ENCODE peak calls at places on chromosome 18, in seven cellular contexts. One of them, this sample, is unnamed. For H3K4me1 and H3K9me3, the result is how much of the 10 kb centered on the place peaks cover.

GRCh38 chr18:25818505-25818904 is 271.9 kb downstream of the SS18 start:
- DNase-seq in heart left ventricle: no peak
- DNase-seq in upper lobe of left lung: no peak
- DNase-seq in spleen: no peak
- DNase-seq in tibial nerve: no peak
- DNase-seq in H1: no peak
- DNase-seq in suprapubic skin: no peak
- DNase-seq in this sample: no peak

GRCh38 chr18:9506046-9506792 is 30.9 kb downstream of the RALBP1 start:
- DNase-seq in heart left ventricle: peak
- DNase-seq in upper lobe of left lung: no peak
- DNase-seq in spleen: no peak
- DNase-seq in tibial nerve: no peak
- DNase-seq in H1: no peak
- DNase-seq in suprapubic skin: no peak
- DNase-seq in this sample: no peak

GRCh38 chr18:60259052-60259681 is 113.4 kb downstream of the MC4R start:
- DNase-seq in heart left ventricle: no peak
- DNase-seq in upper lobe of left lung: no peak
- DNase-seq in spleen: no peak
- DNase-seq in tibial nerve: no peak
- DNase-seq in H1: no peak
- DNase-seq in suprapubic skin: no peak
- DNase-seq in this sample: no peak

GRCh38 chr18:46621111-46621766 is 35.8 kb downstream of the LOXHD1 start:
- DNase-seq in heart left ventricle: no peak
- DNase-seq in upper lobe of left lung: no peak
- DNase-seq in spleen: no peak
- DNase-seq in tibial nerve: no peak
- DNase-seq in H1: no peak
- DNase-seq in suprapubic skin: no peak
- DNase-seq in this sample: no peak

GRCh38 chr18:2572892-2573291 is 1.5 kb downstream of the NDC80 start:
- DNase-seq in heart left ventricle: no peak
- DNase-seq in upper lobe of left lung: no peak
- DNase-seq in spleen: no peak
- DNase-seq in tibial nerve: no peak
- DNase-seq in H1: no peak
- DNase-seq in suprapubic skin: no peak
- DNase-seq in this sample: no peak

GRCh38 chr18:3008546-3008945 is 4.4 kb downstream of the LPIN2 start:
- DNase-seq in heart left ventricle: no peak
- DNase-seq in upper lobe of left lung: no peak
- DNase-seq in spleen: no peak
- DNase-seq in tibial nerve: no peak
- DNase-seq in H1: no peak
- DNase-seq in suprapubic skin: no peak
- DNase-seq in this sample: no peak

GRCh38 chr18:70280007-70280925 is 8.6 kb upstream of the SOCS6 start:
- DNase-seq in heart left ventricle: peak
- DNase-seq in upper lobe of left lung: no peak
- DNase-seq in spleen: no peak
- DNase-seq in tibial nerve: no peak
- DNase-seq in H1: no peak
- DNase-seq in suprapubic skin: no peak
- DNase-seq in this sample: no peak

GRCh38 chr18:37320320-37320719 is 245.3 kb downstream of the CELF4 start:
- DNase-seq in heart left ventricle: no peak
- DNase-seq in upper lobe of left lung: no peak
- DNase-seq in spleen: no peak
- DNase-seq in tibial nerve: no peak
- DNase-seq in H1: no peak
- DNase-seq in suprapubic skin: no peak
- DNase-seq in this sample: no peak

GRCh38 chr18:65082907-65083306 is 667.9 kb upstream of the CDH7 start:
- DNase-seq in heart left ventricle: no peak
- DNase-seq in upper lobe of left lung: no peak
- DNase-seq in spleen: no peak
- DNase-seq in tibial nerve: no peak
- DNase-seq in H1: no peak
- DNase-seq in suprapubic skin: no peak
- DNase-seq in this sample: no peak

GRCh38 chr18:67154979-67155378 is 361.5 kb downstream of the DSEL start:
- DNase-seq in heart left ventricle: no peak
- DNase-seq in upper lobe of left lung: no peak
- DNase-seq in spleen: no peak
- DNase-seq in tibial nerve: no peak
- DNase-seq in H1: peak
- DNase-seq in suprapubic skin: no peak
- DNase-seq in this sample: no peak

GRCh38 chr18:5872886-5873285 is 22.4 kb downstream of the TMEM200C start:
- DNase-seq in heart left ventricle: no peak
- DNase-seq in upper lobe of left lung: no peak
- DNase-seq in spleen: no peak
- DNase-seq in tibial nerve: no peak
- DNase-seq in H1: no peak
- DNase-seq in suprapubic skin: no peak
- DNase-seq in this sample: no peak

GRCh38 chr18:67217551-67218166 is 298.9 kb downstream of the DSEL start:
- DNase-seq in heart left ventricle: peak
- DNase-seq in upper lobe of left lung: no peak
- DNase-seq in spleen: no peak
- DNase-seq in tibial nerve: peak
- DNase-seq in H1: no peak
- DNase-seq in suprapubic skin: no peak
- DNase-seq in this sample: peak

GRCh38 chr18:22556271-22556990 is 138.7 kb upstream of the CTAGE1 start:
- DNase-seq in heart left ventricle: peak
- DNase-seq in upper lobe of left lung: no peak
- DNase-seq in spleen: no peak
- DNase-seq in tibial nerve: no peak
- DNase-seq in H1: no peak
- DNase-seq in suprapubic skin: no peak
- DNase-seq in this sample: peak

GRCh38 chr18:47772374-47773248 is 157.8 kb downstream of the SMAD2 start:
- DNase-seq in heart left ventricle: peak
- DNase-seq in upper lobe of left lung: peak
- DNase-seq in spleen: peak
- DNase-seq in tibial nerve: no peak
- DNase-seq in H1: peak
- DNase-seq in suprapubic skin: no peak
- DNase-seq in this sample: peak

GRCh38 chr18:36315736-36316135 is 18.2 kb downstream of the FHOD3 start:
- DNase-seq in heart left ventricle: no peak
- DNase-seq in upper lobe of left lung: peak
- DNase-seq in spleen: no peak
- DNase-seq in tibial nerve: no peak
- DNase-seq in H1: no peak
- DNase-seq in suprapubic skin: no peak
- DNase-seq in this sample: no peak

GRCh38 chr18:40413160-40413559 is 1541.9 kb upstream of the PIK3C3 start:
- DNase-seq in heart left ventricle: no peak
- DNase-seq in upper lobe of left lung: no peak
- DNase-seq in spleen: no peak
- DNase-seq in tibial nerve: no peak
- DNase-seq in H1: peak
- DNase-seq in suprapubic skin: no peak
- DNase-seq in this sample: peak

GRCh38 chr18:47911877-47912276 is 18.6 kb downstream of the SMAD2 start:
- DNase-seq in heart left ventricle: no peak
- DNase-seq in upper lobe of left lung: no peak
- DNase-seq in spleen: no peak
- DNase-seq in tibial nerve: no peak
- DNase-seq in H1: no peak
- DNase-seq in suprapubic skin: no peak
- DNase-seq in this sample: no peak

GRCh38 chr18:74598350-74599001 is 806 bp downstream of the ZNF407 start:
- DNase-seq in heart left ventricle: peak
- DNase-seq in upper lobe of left lung: peak
- DNase-seq in spleen: peak
- DNase-seq in tibial nerve: no peak
- DNase-seq in H1: no peak
- DNase-seq in suprapubic skin: peak
- DNase-seq in this sample: peak

GRCh38 chr18:5237083-5237722 is 40.1 kb upstream of the AKAIN1 start:
- DNase-seq in heart left ventricle: no peak
- DNase-seq in upper lobe of left lung: no peak
- DNase-seq in spleen: peak
- DNase-seq in tibial nerve: no peak
- DNase-seq in H1: no peak
- DNase-seq in suprapubic skin: no peak
- DNase-seq in this sample: no peak

GRCh38 chr18:64405161-64405560 is 256.3 kb upstream of the LINC00305 start:
- DNase-seq in heart left ventricle: no peak
- DNase-seq in upper lobe of left lung: no peak
- DNase-seq in spleen: no peak
- DNase-seq in tibial nerve: no peak
- DNase-seq in H1: no peak
- DNase-seq in suprapubic skin: no peak
- DNase-seq in this sample: no peak

GRCh38 chr18:10745232-10745631 is 219.4 kb downstream of the NAPG start:
- DNase-seq in heart left ventricle: no peak
- DNase-seq in upper lobe of left lung: no peak
- DNase-seq in spleen: no peak
- DNase-seq in tibial nerve: no peak
- DNase-seq in H1: no peak
- DNase-seq in suprapubic skin: no peak
- DNase-seq in this sample: no peak

GRCh38 chr18:3806656-3807055 is 356.7 kb downstream of the TGIF1 start:
- DNase-seq in heart left ventricle: no peak
- DNase-seq in upper lobe of left lung: no peak
- DNase-seq in spleen: no peak
- DNase-seq in tibial nerve: no peak
- DNase-seq in H1: no peak
- DNase-seq in suprapubic skin: no peak
- DNase-seq in this sample: no peak

GRCh38 chr18:36630917-36631316 is 197.9 kb downstream of the TPGS2 start:
- DNase-seq in heart left ventricle: peak
- DNase-seq in upper lobe of left lung: no peak
- DNase-seq in spleen: no peak
- DNase-seq in tibial nerve: no peak
- DNase-seq in H1: no peak
- DNase-seq in suprapubic skin: no peak
- DNase-seq in this sample: no peak

DNA sequence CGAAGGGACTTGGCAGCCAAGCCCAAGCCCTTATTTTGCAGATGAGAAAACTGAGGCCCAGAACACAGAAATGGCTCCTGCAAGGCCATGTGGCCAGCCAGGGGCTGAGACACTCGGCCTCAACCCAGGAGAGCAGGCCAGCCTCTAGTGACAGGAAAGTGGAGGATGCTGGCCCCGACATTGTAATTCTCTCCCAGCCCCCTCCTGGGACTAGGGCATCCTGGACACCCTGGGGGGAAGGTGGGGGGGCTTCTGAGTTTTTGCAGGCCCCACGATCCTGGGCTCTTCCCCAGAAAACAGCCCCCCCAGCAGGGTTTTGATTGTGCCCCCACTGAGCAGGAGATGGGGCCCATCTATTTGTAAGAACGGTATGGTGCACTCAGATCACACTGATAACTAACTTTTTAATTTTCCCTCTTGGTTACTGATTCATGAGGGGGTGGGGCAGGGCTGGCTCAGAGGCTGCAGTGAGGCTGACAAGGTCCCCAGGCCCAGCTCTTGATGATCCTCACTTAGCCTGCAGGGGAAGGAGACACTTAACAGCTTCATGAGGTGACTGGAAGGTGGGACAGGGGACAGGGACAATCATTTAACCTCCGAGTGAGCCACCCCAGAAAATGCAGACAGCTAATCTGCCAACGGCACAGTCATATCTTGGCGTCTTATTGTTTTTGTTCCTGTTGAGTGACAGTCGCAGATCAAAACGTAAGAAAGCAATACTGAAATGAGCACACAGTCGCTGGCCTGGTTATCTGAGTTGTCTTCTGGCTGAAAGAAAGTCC is 18.9 kb downstream of the SMAD7 start:
- DNase-seq in heart left ventricle: no peak
- DNase-seq in upper lobe of left lung: no peak
- DNase-seq in spleen: no peak
- DNase-seq in tibial nerve: no peak
- DNase-seq in H1: no peak
- DNase-seq in suprapubic skin: no peak
- DNase-seq in this sample: no peak
- H3K4me1 ChIP-seq in heart left ventricle: under half
- H3K4me1 ChIP-seq in upper lobe of left lung: half or more
- H3K4me1 ChIP-seq in spleen: half or more
- H3K4me1 ChIP-seq in tibial nerve: half or more
- H3K4me1 ChIP-seq in H1: under half
- H3K4me1 ChIP-seq in suprapubic skin: half or more
- H3K4me1 ChIP-seq in this sample: half or more

GRCh38 chr18:50967714-50968661 is at the start of gene ELAC1:
- DNase-seq in heart left ventricle: peak
- DNase-seq in upper lobe of left lung: peak
- DNase-seq in spleen: peak
- DNase-seq in tibial nerve: peak
- DNase-seq in H1: peak
- DNase-seq in suprapubic skin: peak
- DNase-seq in this sample: peak
- TF ChIP-seq POLR2A in heart left ventricle: no peak
- TF ChIP-seq POLR2A in upper lobe of left lung: peak
- TF ChIP-seq POLR2A in spleen: peak
- TF ChIP-seq POLR2A in tibial nerve: peak
- TF ChIP-seq POLR2A in H1: peak
- TF ChIP-seq POLR2A in suprapubic skin: peak
- TF ChIP-seq POLR2A in this sample: no peak

DNA sequence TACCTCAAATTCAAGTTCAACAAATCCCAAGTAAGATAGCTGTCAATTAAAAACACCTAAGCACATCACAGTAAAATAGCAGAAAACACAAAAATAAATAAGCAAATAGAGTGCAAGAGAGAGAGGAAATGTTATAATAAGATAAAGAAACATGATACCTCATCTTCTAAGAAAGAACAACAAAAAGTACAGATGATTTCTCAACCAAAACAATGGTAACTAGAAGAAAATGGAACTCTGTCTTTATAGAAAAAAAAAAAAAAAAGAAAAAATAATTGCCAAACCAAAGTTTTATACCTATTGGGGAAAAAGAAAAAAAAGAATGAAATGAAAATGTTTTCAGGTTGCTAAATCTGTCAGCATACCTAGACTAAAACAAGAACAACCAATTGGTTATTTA is 1253.5 kb upstream of the CDH2 start:
- DNase-seq in heart left ventricle: no peak
- DNase-seq in upper lobe of left lung: no peak
- DNase-seq in spleen: no peak
- DNase-seq in tibial nerve: no peak
- DNase-seq in H1: no peak
- DNase-seq in suprapubic skin: no peak
- DNase-seq in this sample: no peak
- H3K9me3 ChIP-seq in heart left ventricle: under half
- H3K9me3 ChIP-seq in upper lobe of left lung: under half
- H3K9me3 ChIP-seq in spleen: under half
- H3K9me3 ChIP-seq in tibial nerve: under half
- H3K9me3 ChIP-seq in H1: under half
- H3K9me3 ChIP-seq in suprapubic skin: under half
- H3K9me3 ChIP-seq in this sample: under half

DNA sequence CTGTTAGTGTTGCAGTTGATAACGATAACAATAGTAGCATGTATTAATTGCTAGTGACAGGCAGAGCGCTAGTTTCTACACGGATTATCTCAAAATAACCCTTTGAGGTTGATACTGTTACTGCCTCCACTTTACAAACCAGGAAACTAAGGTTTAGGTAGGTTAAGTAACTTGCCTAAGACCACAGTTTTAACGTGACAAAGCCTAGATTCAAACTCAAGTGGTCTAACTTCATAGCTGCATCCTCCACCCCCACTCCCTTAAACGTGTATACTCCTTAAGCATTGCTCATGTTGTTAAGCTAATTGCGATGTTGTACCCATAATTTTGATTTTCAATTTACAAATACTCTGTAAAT is 1.2 kb downstream of the ME2 start:
- DNase-seq in heart left ventricle: no peak
- DNase-seq in upper lobe of left lung: no peak
- DNase-seq in spleen: no peak
- DNase-seq in tibial nerve: no peak
- DNase-seq in H1: no peak
- DNase-seq in suprapubic skin: no peak
- DNase-seq in this sample: no peak
- H3K4me1 ChIP-seq in heart left ventricle: under half
- H3K4me1 ChIP-seq in upper lobe of left lung: under half
- H3K4me1 ChIP-seq in spleen: under half
- H3K4me1 ChIP-seq in tibial nerve: under half
- H3K4me1 ChIP-seq in H1: under half
- H3K4me1 ChIP-seq in suprapubic skin: under half
- H3K4me1 ChIP-seq in this sample: under half

This sample was measured in testis.